ENCODE peak calls at places on chromosomes 5 and 9, in seven cellular contexts. M is heart left ventricle, A is body of pancreas, F is IMR-90, N is gastrocnemius medialis, I is upper lobe of left lung, T is tibial nerve. U is an unnamed sample.

GRCh38 chr5:86885489-86886225 is 267.9 kb downstream of the COX7C start:
- DNase-seq in M (no peak), A (no peak), F (no peak), N (no peak), I (no peak), T (no peak), U (no peak)

GRCh38 chr5:36459191-36460135 is 146.9 kb upstream of the SLC1A3 start:
- DNase-seq in M (no peak), A (no peak), F (no peak), N (no peak), I (no peak), T (no peak), U (peak)

GRCh38 chr5:170135796-170136490 is 30.2 kb downstream of the FOXI1 start:
- DNase-seq in M (no peak), A (no peak), F (no peak), N (no peak), I (no peak), T (no peak), U (no peak)

GRCh38 chr5:145903862-145904261 is 31.0 kb upstream of the GRXCR2 start:
- DNase-seq in M (no peak), A (no peak), F (peak), N (no peak), I (no peak), T (no peak), U (no peak)

GRCh38 chr5:58064799-58065198 is 395.1 kb downstream of the PLK2 start:
- DNase-seq in M (no peak), A (no peak), F (peak), N (no peak), I (no peak), T (no peak), U (no peak)

GRCh38 chr5:168705321-168705720 is 126.2 kb upstream of the PANK3 start:
- DNase-seq in M (no peak), A (no peak), F (no peak), N (no peak), I (no peak), T (no peak), U (no peak)

GRCh38 chr9:14104501-14104900 is 209.4 kb downstream of the NFIB start:
- DNase-seq in M (no peak), A (no peak), F (no peak), N (no peak), I (no peak), T (no peak), U (no peak)

GRCh38 chr9:91253488-91253887 is 108.2 kb downstream of the AUH start:
- DNase-seq in M (no peak), A (no peak), F (peak), N (no peak), I (no peak), T (no peak), U (peak)

GRCh38 chr5:132411382-132411925 is 41.9 kb downstream of the SLC22A5 start:
- DNase-seq in M (no peak), A (no peak), F (no peak), N (no peak), I (peak), T (peak), U (no peak)

GRCh38 chr5:96745844-96746531 is 61.8 kb downstream of the ERAP1 start:
- DNase-seq in M (no peak), A (no peak), F (peak), N (no peak), I (no peak), T (no peak), U (peak)

GRCh38 chr9:107020040-107020530 is 157.1 kb downstream of the ZNF462 start:
- DNase-seq in M (no peak), A (no peak), F (peak), N (no peak), I (no peak), T (peak), U (no peak)

GRCh38 chr9:77935974-77936373 is 95.6 kb downstream of the GNAQ start:
- DNase-seq in M (no peak), A (no peak), F (no peak), N (no peak), I (no peak), T (no peak), U (no peak)

GRCh38 chr5:154487541-154487940 is 9.5 kb upstream of the HAND1 start:
- DNase-seq in M (no peak), A (no peak), F (no peak), N (no peak), I (no peak), T (no peak), U (no peak)

GRCh38 chr5:15966651-15967050 is 212.9 kb downstream of the MARCHF11 start:
- DNase-seq in M (no peak), A (no peak), F (peak), N (no peak), I (no peak), T (no peak), U (no peak)

GRCh38 chr9:110048473-110048975 is 159.4 kb downstream of the C9orf152 start:
- DNase-seq in M (peak), A (peak), F (peak), N (peak), I (peak), T (peak), U (peak)

GRCh38 chr9:107389617-107390071 is 99.9 kb downstream of the KLF4 start:
- DNase-seq in M (no peak), A (peak), F (peak), N (peak), I (peak), T (peak), U (no peak)

GRCh38 chr5:141491323-141492167 is 2.7 kb downstream of the PCDHGC5 start:
- DNase-seq in M (no peak), A (no peak), F (no peak), N (no peak), I (no peak), T (no peak), U (no peak)

GRCh38 chr9:134892221-134892620 is 11.6 kb downstream of the FCN2 start:
- DNase-seq in M (no peak), A (no peak), F (no peak), N (no peak), I (peak), T (no peak), U (no peak)

GRCh38 chr5:138610468-138611294 is 35.5 kb upstream of the HSPA9 start:
- DNase-seq in M (no peak), A (no peak), F (no peak), N (no peak), I (no peak), T (no peak), U (peak)

DNA sequence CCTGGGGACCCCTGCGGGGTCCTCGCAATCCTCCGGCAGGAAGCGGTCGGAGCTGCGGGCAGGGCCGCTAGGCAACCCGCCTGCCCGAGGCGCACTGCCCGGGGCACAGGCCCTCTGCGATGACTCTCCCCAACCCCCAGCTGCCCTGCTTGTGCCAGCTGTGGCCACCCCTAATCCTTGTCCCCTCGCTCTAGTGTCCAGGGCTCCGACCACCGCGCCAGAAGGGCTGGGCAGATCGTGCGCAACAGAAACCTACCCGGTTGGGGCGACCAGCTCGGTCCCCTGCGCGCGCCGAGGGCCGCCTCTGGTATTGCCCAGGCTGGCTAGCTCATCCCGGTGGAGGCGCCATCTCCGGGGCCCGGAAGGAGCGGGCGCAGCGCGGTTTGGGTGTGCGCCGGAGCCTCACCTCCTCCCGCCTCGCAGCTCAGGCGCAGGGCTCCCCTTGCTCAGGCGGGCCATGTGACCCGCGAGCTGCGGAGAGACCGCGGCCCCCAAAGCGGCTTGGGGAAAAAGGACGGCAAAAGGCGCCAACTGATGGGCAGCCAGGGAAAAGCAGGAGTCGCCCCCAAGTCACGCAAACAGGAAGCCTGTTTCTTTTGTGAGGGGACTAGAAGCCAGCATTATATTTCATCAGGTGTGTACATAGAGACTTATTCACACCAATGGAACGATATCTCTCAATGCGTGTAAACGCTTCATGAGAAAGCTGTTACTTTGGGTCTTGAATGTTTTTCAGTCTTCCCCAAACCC is 46.8 kb upstream of the RNF20 start:
- DNase-seq in M (peak), A (peak), F (peak), N (no peak), I (peak), T (no peak), U (peak)
- TF ChIP-seq POLR2A in M (no peak), A (peak), F (peak), N (no peak), I (peak), T (no peak), U (peak)

DNA sequence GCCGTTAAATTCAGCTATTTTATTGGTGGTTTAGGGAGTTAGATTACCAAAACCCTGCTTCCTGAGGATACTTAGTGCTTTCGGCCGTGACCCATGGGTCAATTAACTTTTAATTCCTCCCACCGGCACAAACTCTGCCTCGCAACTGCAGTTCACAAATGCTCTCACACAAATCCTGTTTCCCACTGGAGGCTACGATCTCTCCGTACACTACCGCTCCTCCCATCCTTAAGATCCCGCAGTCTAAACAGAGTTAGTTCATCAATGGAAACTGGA is 440 bp upstream of the NAIF1 start:
- DNase-seq in M (no peak), A (no peak), F (no peak), N (no peak), I (no peak), T (no peak), U (no peak)
- TF ChIP-seq POLR2A in M (no peak), A (peak), F (peak), N (no peak), I (no peak), T (no peak), U (peak)

DNA sequence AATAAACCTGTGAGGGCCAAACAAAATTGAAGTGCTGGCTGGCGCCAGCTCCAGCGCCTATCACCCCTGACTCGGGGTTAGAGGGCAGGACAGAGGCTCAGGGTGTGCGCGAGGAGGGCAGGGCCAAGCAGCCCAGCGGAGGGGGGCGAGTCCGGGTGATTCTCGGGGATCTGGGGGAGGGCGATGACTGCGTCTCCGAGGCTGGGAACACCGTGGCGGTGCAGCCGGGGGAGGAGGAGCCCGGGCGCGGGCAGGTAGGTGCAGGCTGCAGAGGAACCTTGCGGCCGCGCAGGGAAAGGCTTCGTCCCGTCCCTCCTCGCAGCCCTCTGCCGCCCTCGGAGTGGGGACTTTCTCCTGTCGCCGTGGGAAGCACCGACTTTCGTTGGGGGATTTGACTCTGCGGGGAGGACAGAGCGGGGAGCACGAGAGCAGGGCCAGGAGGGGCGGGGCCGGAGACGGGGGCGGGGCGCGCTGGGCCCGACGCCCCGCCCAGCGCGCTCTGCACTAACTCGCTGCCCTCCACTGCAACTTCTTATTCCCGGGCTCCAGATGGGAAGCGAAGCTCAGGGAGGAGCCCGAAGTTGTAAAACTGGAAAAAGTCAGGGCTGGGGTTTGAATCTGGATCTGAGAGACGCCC is 5.3 kb downstream of the RGS14 start:
- DNase-seq in M (peak), A (peak), F (no peak), N (peak), I (peak), T (peak), U (peak)
- TF ChIP-seq POLR2A in M (no peak), A (peak), F (no peak), N (no peak), I (no peak), T (no peak), U (no peak)

GRCh38 chr5:59340637-59341036 is 552.9 kb downstream of the PDE4D start:
- DNase-seq in M (no peak), A (no peak), F (no peak), N (no peak), I (no peak), T (no peak), U (no peak)
- TF ChIP-seq POLR2A in M (no peak), A (no peak), F (no peak), N (no peak), I (no peak), T (no peak), U (no peak)

DNA sequence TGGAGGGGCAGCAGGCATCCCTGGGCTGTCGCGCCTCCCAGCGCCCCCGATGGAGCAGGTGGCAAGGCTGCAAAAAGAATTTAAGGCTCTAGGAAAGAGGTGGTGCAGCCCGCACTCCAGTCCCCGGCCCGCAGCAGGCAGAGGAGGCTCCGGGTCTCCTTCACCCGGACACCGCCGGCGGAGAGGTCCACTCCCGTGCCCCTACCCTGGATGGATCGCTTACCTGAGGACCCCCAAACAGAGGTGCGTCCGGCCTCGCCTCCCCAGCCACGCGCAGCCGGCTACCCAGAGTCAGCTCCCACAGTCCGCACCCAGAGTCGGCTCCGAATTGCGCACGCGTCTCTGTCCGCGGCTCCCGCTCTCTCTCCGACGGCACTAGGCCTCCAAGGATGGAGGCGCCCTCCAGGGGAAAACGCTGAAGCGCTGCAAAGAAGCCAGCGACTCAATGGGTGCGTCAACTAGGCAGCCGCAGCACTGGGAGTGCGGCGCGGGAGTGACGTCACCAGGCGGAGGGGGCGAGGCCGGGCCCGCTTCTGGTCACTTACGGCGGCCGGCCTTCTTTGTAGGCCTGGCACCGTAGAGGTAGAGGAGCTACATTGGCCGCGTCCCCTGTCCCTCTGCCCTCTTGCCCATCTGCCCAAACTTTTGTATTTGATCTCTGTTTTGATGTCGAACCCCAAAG is at the start of gene ELP1:
- DNase-seq in M (peak), A (peak), F (peak), N (peak), I (peak), T (peak), U (peak)
- TF ChIP-seq POLR2A in M (no peak), A (peak), F (peak), N (peak), I (peak), T (peak), U (peak)

GRCh38 chr5:112024769-112025168 is 267.8 kb upstream of the NREP start:
- DNase-seq in M (no peak), A (no peak), F (peak), N (no peak), I (no peak), T (no peak), U (no peak)
- TF ChIP-seq POLR2A in M (no peak), A (no peak), F (no peak), N (no peak), I (no peak), T (no peak), U (no peak)